ENCODE peak calls at places on chromosomes 4 and X, in four cellular contexts. U, N, F and T are unnamed samples.

GRCh38 chrX:30673405-30673804 is 20.2 kb downstream of the GK start:
- DNase-seq in F (no peak), U (no peak), N (no peak), T (no peak)

GRCh38 chr4:56048621-56049427 is 100.1 kb downstream of the CEP135 start:
- DNase-seq in N (peak), F (peak), U (peak), T (no peak)

GRCh38 chrX:57952320-57952678 is 42.0 kb upstream of the ZXDA start:
- DNase-seq in F (no peak), U (no peak), N (no peak), T (no peak)

GRCh38 chrX:65668362-65669310 is 1.2 kb downstream of the MSN start:
- DNase-seq in U (peak), F (no peak), N (peak), T (peak)

GRCh38 chr4:69058410-69059059 is 37.7 kb upstream of the UGT2B7 start:
- DNase-seq in U (no peak), N (no peak), F (no peak), T (no peak)

GRCh38 chrX:49840679-49841078 is 11.6 kb downstream of the PAGE4 start:
- DNase-seq in N (peak), U (peak), F (peak), T (peak)

GRCh38 chr4:159400782-159401712 is 298.2 kb downstream of the RAPGEF2 start:
- DNase-seq in F (no peak), N (no peak), U (peak), T (no peak)

GRCh38 chr4:148054275-148054674 is 322.4 kb downstream of the ARHGAP10 start:
- DNase-seq in U (peak), N (no peak), F (no peak), T (no peak)

GRCh38 chr4:6987566-6987920 is 55.6 kb upstream of the TADA2B start:
- DNase-seq in F (peak), N (peak), U (peak), T (no peak)

GRCh38 chrX:40845331-40845911 is 110.1 kb upstream of the MED14 start:
- DNase-seq in U (peak), F (no peak), N (peak), T (no peak)

GRCh38 chr4:4417886-4418285 is 31.0 kb downstream of the NSG1 start:
- DNase-seq in N (no peak), U (no peak), F (no peak), T (peak)

GRCh38 chr4:167779864-167780263 is 312.5 kb upstream of the ANXA10 start:
- DNase-seq in U (no peak), F (no peak), N (no peak), T (no peak)

GRCh38 chr4:85928775-85929585 is 430.9 kb downstream of the MAPK10 start:
- DNase-seq in U (peak), N (no peak), F (no peak), T (no peak)

GRCh38 chr4:15341733-15342300 is 86.0 kb upstream of the C1QTNF7 start:
- DNase-seq in N (no peak), F (no peak), U (no peak), T (no peak)

GRCh38 chr4:176065365-176066249 is at the start of gene WDR17:
- DNase-seq in N (peak), U (peak), F (peak), T (peak)

GRCh38 chr4:30718889-30719252 is 1.3 kb upstream of the PCDH7 start:
- DNase-seq in U (peak), N (peak), F (no peak), T (no peak)

GRCh38 chr4:129344058-129344457 is 248.1 kb downstream of the C4orf33 start:
- DNase-seq in U (peak), N (peak), F (peak), T (no peak)

GRCh38 chrX:9339603-9340569 is 125.0 kb upstream of the TBL1X start:
- DNase-seq in N (no peak), U (peak), F (no peak), T (no peak)

GRCh38 chrX:44071847-44072545 is 98.8 kb upstream of the NDP start:
- DNase-seq in N (no peak), F (no peak), U (peak), T (no peak)

GRCh38 chr4:152063301-152064235 is 302.8 kb upstream of the GATB start:
- DNase-seq in F (no peak), N (no peak), U (no peak), T (no peak)

GRCh38 chrX:7170903-7171302 is 22.9 kb upstream of the PUDP start:
- DNase-seq in F (no peak), U (peak), N (peak), T (no peak)